ENCODE peak calls at places on chromosomes 3 and 15, in five cellular contexts. One of them, this sample, is unnamed.

GRCh38 chr3:69082805-69083204 is 1.9 kb upstream of the ARL6IP5 start:
- DNase-seq in CD8-positive, alpha-beta T cell: peak; percentile 59
- DNase-seq in HCT116: no peak
- DNase-seq in AG04449: peak; percentile 50
- DNase-seq in heart left ventricle: peak; percentile 54
- DNase-seq in this sample: peak; percentile 96

GRCh38 chr3:195236801-195237570 is 34.0 kb downstream of the XXYLT1 start:
- DNase-seq in CD8-positive, alpha-beta T cell: peak; percentile 0
- DNase-seq in HCT116: no peak
- DNase-seq in AG04449: no peak
- DNase-seq in heart left ventricle: no peak
- DNase-seq in this sample: no peak

GRCh38 chr3:89246326-89246725 is 138.9 kb downstream of the EPHA3 start:
- DNase-seq in CD8-positive, alpha-beta T cell: no peak
- DNase-seq in HCT116: no peak
- DNase-seq in AG04449: no peak
- DNase-seq in heart left ventricle: no peak
- DNase-seq in this sample: no peak

GRCh38 chr3:50562866-50563265 is 4.7 kb downstream of the C3orf18 start:
- DNase-seq in CD8-positive, alpha-beta T cell: no peak
- DNase-seq in HCT116: no peak
- DNase-seq in AG04449: no peak
- DNase-seq in heart left ventricle: no peak
- DNase-seq in this sample: no peak

GRCh38 chr15:63198752-63199250 is 9.4 kb downstream of the RAB8B start:
- DNase-seq in CD8-positive, alpha-beta T cell: no peak
- DNase-seq in HCT116: no peak
- DNase-seq in AG04449: no peak
- DNase-seq in heart left ventricle: no peak
- DNase-seq in this sample: peak; percentile 50

GRCh38 chr15:78097667-78098066 is 5.3 kb downstream of the SH2D7 start:
- DNase-seq in CD8-positive, alpha-beta T cell: no peak
- DNase-seq in HCT116: no peak
- DNase-seq in AG04449: no peak
- DNase-seq in heart left ventricle: peak; percentile 4
- DNase-seq in this sample: no peak

GRCh38 chr3:126343675-126344074 is 13.5 kb downstream of the KLF15 start:
- DNase-seq in CD8-positive, alpha-beta T cell: peak; percentile 2
- DNase-seq in HCT116: no peak
- DNase-seq in AG04449: no peak
- DNase-seq in heart left ventricle: no peak
- DNase-seq in this sample: no peak

GRCh38 chr3:170976190-170976519 is 50.4 kb downstream of the SLC2A2 start:
- DNase-seq in CD8-positive, alpha-beta T cell: no peak
- DNase-seq in HCT116: no peak
- DNase-seq in AG04449: no peak
- DNase-seq in heart left ventricle: no peak
- DNase-seq in this sample: no peak

GRCh38 chr15:63487076-63487757 is 17.2 kb upstream of the USP3 start:
- DNase-seq in CD8-positive, alpha-beta T cell: peak; percentile 90
- DNase-seq in HCT116: peak; percentile 67
- DNase-seq in AG04449: no peak
- DNase-seq in heart left ventricle: peak; percentile 88
- DNase-seq in this sample: peak; percentile 86

GRCh38 chr3:51340989-51341636 is 44.0 kb upstream of the MANF start:
- DNase-seq in CD8-positive, alpha-beta T cell: no peak
- DNase-seq in HCT116: peak; percentile 29
- DNase-seq in AG04449: no peak
- DNase-seq in heart left ventricle: no peak
- DNase-seq in this sample: peak; percentile 57

GRCh38 chr15:21261396-21261964 is 178.8 kb downstream of the POTEB3 start:
- DNase-seq in CD8-positive, alpha-beta T cell: no peak
- DNase-seq in HCT116: no peak
- DNase-seq in AG04449: no peak
- DNase-seq in heart left ventricle: no peak
- DNase-seq in this sample: no peak

GRCh38 chr3:129184396-129184656 is 630 bp upstream of the CNBP start:
- DNase-seq in CD8-positive, alpha-beta T cell: no peak
- DNase-seq in HCT116: no peak
- DNase-seq in AG04449: no peak
- DNase-seq in heart left ventricle: peak; percentile 40
- DNase-seq in this sample: peak; percentile 34

GRCh38 chr3:177731644-177732268 is 534.5 kb upstream of the TBL1XR1 start:
- DNase-seq in CD8-positive, alpha-beta T cell: no peak
- DNase-seq in HCT116: no peak
- DNase-seq in AG04449: peak; percentile 36
- DNase-seq in heart left ventricle: no peak
- DNase-seq in this sample: peak; percentile 92

GRCh38 chr3:67947808-67948508 is 293.5 kb upstream of the SUCLG2 start:
- DNase-seq in CD8-positive, alpha-beta T cell: peak; percentile 67
- DNase-seq in HCT116: no peak
- DNase-seq in AG04449: no peak
- DNase-seq in heart left ventricle: no peak
- DNase-seq in this sample: peak; percentile 12

GRCh38 chr3:32414527-32415202 is 23.0 kb downstream of the CMTM7 start:
- DNase-seq in CD8-positive, alpha-beta T cell: peak; percentile 43
- DNase-seq in HCT116: no peak
- DNase-seq in AG04449: no peak
- DNase-seq in heart left ventricle: peak; percentile 39
- DNase-seq in this sample: peak; percentile 77

GRCh38 chr15:100981086-100981485 is 61.9 kb downstream of the LRRK1 start:
- DNase-seq in CD8-positive, alpha-beta T cell: no peak
- DNase-seq in HCT116: no peak
- DNase-seq in AG04449: no peak
- DNase-seq in heart left ventricle: no peak
- DNase-seq in this sample: no peak

DNA sequence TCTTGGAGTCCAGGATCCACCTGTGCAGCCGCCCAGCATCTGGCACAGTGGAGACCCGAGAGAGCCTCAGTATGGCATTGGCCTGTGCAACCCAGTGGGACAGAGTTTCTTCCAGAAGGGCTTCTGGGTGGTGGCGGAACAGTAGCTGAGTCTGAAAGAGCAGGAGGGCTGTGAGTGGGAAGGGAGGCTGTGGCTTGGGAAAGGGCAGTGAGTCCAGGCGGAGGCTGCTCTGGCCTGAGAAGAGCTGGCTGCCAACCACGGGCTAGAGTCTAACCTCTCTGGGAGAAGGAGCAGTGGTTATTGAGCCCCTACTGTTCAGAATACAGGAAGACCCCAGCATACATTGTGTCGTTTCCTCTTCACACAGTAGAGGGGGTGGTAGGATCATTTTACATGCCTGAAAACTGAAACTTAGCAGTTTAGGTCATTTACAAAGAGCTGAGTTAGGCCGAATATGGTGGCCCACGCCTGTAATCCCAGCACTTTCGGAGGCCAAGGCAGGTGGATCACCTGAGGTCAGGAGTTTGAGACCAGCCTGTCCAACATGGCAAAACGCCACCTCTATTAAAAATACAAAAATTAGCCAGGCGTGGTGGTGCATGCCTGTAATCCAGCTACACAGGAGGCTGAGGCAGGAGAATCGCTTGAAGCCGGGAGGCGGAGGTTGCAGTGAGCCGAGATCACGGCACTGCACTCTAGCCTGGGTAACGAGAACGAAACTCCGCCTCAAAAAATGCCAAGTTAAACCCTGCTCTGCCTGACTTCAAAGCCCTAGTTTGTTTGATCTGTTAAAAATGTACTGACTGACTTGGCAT is 3.2 kb downstream of the AEN start:
- DNase-seq in CD8-positive, alpha-beta T cell: peak; percentile 50
- DNase-seq in HCT116: no peak
- DNase-seq in AG04449: no peak
- DNase-seq in heart left ventricle: no peak
- DNase-seq in this sample: peak; percentile 68
- TF ChIP-seq CTCF in CD8-positive, alpha-beta T cell: peak; percentile 68
- TF ChIP-seq CTCF in HCT116: no peak
- TF ChIP-seq CTCF in AG04449: peak; percentile 43
- TF ChIP-seq CTCF in heart left ventricle: peak; percentile 50
- TF ChIP-seq CTCF in this sample: peak; percentile 62

GRCh38 chr15:97959738-97960363 is 652 bp upstream of the ARRDC4 start:
- DNase-seq in CD8-positive, alpha-beta T cell: no peak
- DNase-seq in HCT116: peak; percentile 15
- DNase-seq in AG04449: no peak
- DNase-seq in heart left ventricle: no peak
- DNase-seq in this sample: no peak
- H3K4me3 ChIP-seq in CD8-positive, alpha-beta T cell: peak overlapping the region; percentile 38
- H3K4me3 ChIP-seq in HCT116: peak overlapping the region; percentile 49
- H3K4me3 ChIP-seq in AG04449: peak overlapping the region; percentile 58
- H3K4me3 ChIP-seq in heart left ventricle: peak overlapping the region; percentile 96
- H3K4me3 ChIP-seq in this sample: peak overlapping the region; percentile 40

DNA sequence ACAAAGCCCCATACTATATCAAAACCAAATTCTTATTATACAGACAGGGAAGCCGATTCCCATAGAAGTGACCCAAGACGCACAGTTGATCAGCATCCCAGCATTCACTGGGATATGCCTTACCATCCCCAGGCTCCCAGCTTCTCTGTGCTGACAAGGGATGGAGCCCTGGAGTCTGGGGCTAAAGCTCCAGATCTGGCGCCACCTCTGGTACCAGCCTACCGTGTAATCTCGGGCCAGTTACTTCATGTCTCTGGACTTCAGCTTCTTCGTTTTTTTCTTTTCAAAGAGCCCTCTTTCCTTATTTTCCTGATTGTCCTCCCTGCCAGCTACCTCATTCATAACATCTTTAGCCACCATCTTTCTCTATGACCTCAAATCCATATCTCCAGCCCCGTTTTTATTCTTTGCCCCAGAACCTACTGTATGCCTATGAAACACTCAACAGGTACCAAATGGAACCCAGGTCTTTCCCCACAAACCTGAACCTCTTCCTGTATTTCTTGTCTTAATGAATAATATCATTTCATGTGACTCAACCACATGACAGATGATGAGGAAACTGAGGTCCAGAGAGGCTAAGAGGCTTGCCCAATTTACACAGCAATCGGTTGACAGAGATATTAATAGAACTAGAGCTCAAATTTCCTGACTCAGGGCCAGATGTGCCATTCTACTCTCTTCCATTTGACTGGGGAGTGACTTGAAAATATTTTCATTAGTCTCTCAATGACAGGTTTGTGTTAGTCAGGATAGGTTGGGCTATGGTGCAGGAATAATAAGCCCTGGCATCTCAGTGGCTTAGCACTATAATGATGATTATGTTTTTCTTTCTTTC is 85.4 kb upstream of the TLE3 start:
- DNase-seq in CD8-positive, alpha-beta T cell: no peak
- DNase-seq in HCT116: no peak
- DNase-seq in AG04449: no peak
- DNase-seq in heart left ventricle: no peak
- DNase-seq in this sample: peak; percentile 52
- TF ChIP-seq CTCF in CD8-positive, alpha-beta T cell: no peak
- TF ChIP-seq CTCF in HCT116: peak; percentile 19
- TF ChIP-seq CTCF in AG04449: no peak
- TF ChIP-seq CTCF in heart left ventricle: no peak
- TF ChIP-seq CTCF in this sample: peak; percentile 10

GRCh38 chr3:115190747-115191146 is 43.7 kb upstream of the ZBTB20 start:
- DNase-seq in CD8-positive, alpha-beta T cell: no peak
- DNase-seq in HCT116: no peak
- DNase-seq in AG04449: no peak
- DNase-seq in heart left ventricle: no peak
- DNase-seq in this sample: no peak
- H3K4me3 ChIP-seq in CD8-positive, alpha-beta T cell: no peak overlapping the region
- H3K4me3 ChIP-seq in HCT116: no peak overlapping the region
- H3K4me3 ChIP-seq in AG04449: no peak overlapping the region
- H3K4me3 ChIP-seq in heart left ventricle: no peak overlapping the region
- H3K4me3 ChIP-seq in this sample: no peak overlapping the region

GRCh38 chr3:119570229-119570628 is 9.1 kb upstream of the ADPRH start:
- DNase-seq in CD8-positive, alpha-beta T cell: no peak
- DNase-seq in HCT116: no peak
- DNase-seq in AG04449: no peak
- DNase-seq in heart left ventricle: no peak
- DNase-seq in this sample: no peak
- TF ChIP-seq CTCF in CD8-positive, alpha-beta T cell: no peak
- TF ChIP-seq CTCF in HCT116: no peak
- TF ChIP-seq CTCF in AG04449: no peak
- TF ChIP-seq CTCF in heart left ventricle: no peak
- TF ChIP-seq CTCF in this sample: no peak

GRCh38 chr3:152202976-152203626 is 65.6 kb upstream of the MBNL1 start:
- DNase-seq in CD8-positive, alpha-beta T cell: no peak
- DNase-seq in HCT116: no peak
- DNase-seq in AG04449: no peak
- DNase-seq in heart left ventricle: no peak
- DNase-seq in this sample: peak; percentile 24

GRCh38 chr3:152205097-152205593 is 63.6 kb upstream of the MBNL1 start:
- DNase-seq in CD8-positive, alpha-beta T cell: no peak
- DNase-seq in HCT116: no peak
- DNase-seq in AG04449: no peak
- DNase-seq in heart left ventricle: no peak
- DNase-seq in this sample: no peak

GRCh38 chr3:152206243-152206642 is 62.5 kb upstream of the MBNL1 start:
- DNase-seq in CD8-positive, alpha-beta T cell: no peak
- DNase-seq in HCT116: no peak
- DNase-seq in AG04449: no peak
- DNase-seq in heart left ventricle: no peak
- DNase-seq in this sample: no peak

GRCh38 chr3:152204218-152204617 is 64.5 kb upstream of the MBNL1 start:
- DNase-seq in CD8-positive, alpha-beta T cell: no peak
- DNase-seq in HCT116: no peak
- DNase-seq in AG04449: no peak
- DNase-seq in heart left ventricle: no peak
- DNase-seq in this sample: no peak

GRCh38 chr3:152203677-152204076 is 65.1 kb upstream of the MBNL1 start:
- DNase-seq in CD8-positive, alpha-beta T cell: no peak
- DNase-seq in HCT116: no peak
- DNase-seq in AG04449: peak; percentile 49
- DNase-seq in heart left ventricle: no peak
- DNase-seq in this sample: no peak
- H3K4me3 ChIP-seq in CD8-positive, alpha-beta T cell: peak overlapping the region; percentile 31
- H3K4me3 ChIP-seq in HCT116: no peak overlapping the region
- H3K4me3 ChIP-seq in AG04449: no peak overlapping the region
- H3K4me3 ChIP-seq in heart left ventricle: peak overlapping the region; percentile 3
- H3K4me3 ChIP-seq in this sample: no peak overlapping the region